ENCODE peak calls at places on chromosomes 6 and 20, in five cellular contexts. One of them, this sample, is unnamed.

GRCh38 chr6:111580826-111581505 is 24.7 kb downstream of the TRAF3IP2 start:
- DNase-seq in K562: no peak
- DNase-seq in uterus: peak; percentile 51
- DNase-seq in lower leg skin: no peak
- DNase-seq in spleen: no peak
- DNase-seq in this sample: no peak

GRCh38 chr6:90068835-90069478 is 174.7 kb downstream of the GJA10 start:
- DNase-seq in K562: no peak
- DNase-seq in uterus: no peak
- DNase-seq in lower leg skin: no peak
- DNase-seq in spleen: no peak
- DNase-seq in this sample: no peak

GRCh38 chr6:158332237-158332636 is 20.0 kb downstream of the TULP4 start:
- DNase-seq in K562: no peak
- DNase-seq in uterus: no peak
- DNase-seq in lower leg skin: no peak
- DNase-seq in spleen: no peak
- DNase-seq in this sample: no peak

GRCh38 chr20:38764563-38765355 is 16.5 kb downstream of the ACTR5 start:
- DNase-seq in K562: no peak
- DNase-seq in uterus: no peak
- DNase-seq in lower leg skin: peak; percentile 58
- DNase-seq in spleen: no peak
- DNase-seq in this sample: peak; percentile 76

GRCh38 chr6:7542878-7543394 is 1.5 kb downstream of the DSP start:
- DNase-seq in K562: no peak
- DNase-seq in uterus: peak; percentile 30
- DNase-seq in lower leg skin: peak; percentile 93
- DNase-seq in spleen: peak; percentile 82
- DNase-seq in this sample: no peak

GRCh38 chr6:161410076-161410475 is 136.2 kb upstream of the AGPAT4 start:
- DNase-seq in K562: no peak
- DNase-seq in uterus: no peak
- DNase-seq in lower leg skin: no peak
- DNase-seq in spleen: no peak
- DNase-seq in this sample: no peak

GRCh38 chr20:31669876-31670275 is 32.2 kb downstream of the COX4I2 start:
- DNase-seq in K562: no peak
- DNase-seq in uterus: no peak
- DNase-seq in lower leg skin: no peak
- DNase-seq in spleen: no peak
- DNase-seq in this sample: no peak

GRCh38 chr6:6834356-6835342 is 246.1 kb downstream of the LY86 start:
- DNase-seq in K562: no peak
- DNase-seq in uterus: no peak
- DNase-seq in lower leg skin: no peak
- DNase-seq in spleen: no peak
- DNase-seq in this sample: no peak

GRCh38 chr6:159826968-159827647 is 27.0 kb downstream of the PNLDC1 start:
- DNase-seq in K562: no peak
- DNase-seq in uterus: no peak
- DNase-seq in lower leg skin: no peak
- DNase-seq in spleen: no peak
- DNase-seq in this sample: no peak

GRCh38 chr6:148273962-148274752 is 68.5 kb upstream of the SASH1 start:
- DNase-seq in K562: no peak
- DNase-seq in uterus: no peak
- DNase-seq in lower leg skin: no peak
- DNase-seq in spleen: no peak
- DNase-seq in this sample: no peak

GRCh38 chr6:7060769-7061516 is 46.8 kb upstream of the RREB1 start:
- DNase-seq in K562: no peak
- DNase-seq in uterus: no peak
- DNase-seq in lower leg skin: no peak
- DNase-seq in spleen: no peak
- DNase-seq in this sample: no peak

GRCh38 chr6:163340201-163340887 is 74.2 kb upstream of the QKI start:
- DNase-seq in K562: peak; percentile 50
- DNase-seq in uterus: no peak
- DNase-seq in lower leg skin: no peak
- DNase-seq in spleen: no peak
- DNase-seq in this sample: no peak

GRCh38 chr20:51442602-51443001 is 99.9 kb downstream of the NFATC2 start:
- DNase-seq in K562: no peak
- DNase-seq in uterus: no peak
- DNase-seq in lower leg skin: no peak
- DNase-seq in spleen: no peak
- DNase-seq in this sample: no peak

GRCh38 chr20:8720089-8720488 is 348.8 kb upstream of the PLCB4 start:
- DNase-seq in K562: no peak
- DNase-seq in uterus: no peak
- DNase-seq in lower leg skin: no peak
- DNase-seq in spleen: no peak
- DNase-seq in this sample: no peak

GRCh38 chr20:20780127-20780822 is 67.8 kb upstream of the RALGAPA2 start:
- DNase-seq in K562: no peak
- DNase-seq in uterus: no peak
- DNase-seq in lower leg skin: peak; percentile 96
- DNase-seq in spleen: peak; percentile 89
- DNase-seq in this sample: no peak

GRCh38 chr6:89212472-89212871 is 4.7 kb downstream of the GABRR1 start:
- DNase-seq in K562: no peak
- DNase-seq in uterus: no peak
- DNase-seq in lower leg skin: no peak
- DNase-seq in spleen: no peak
- DNase-seq in this sample: no peak

GRCh38 chr6:100257661-100258395 is 206.9 kb downstream of the SIM1 start:
- DNase-seq in K562: peak; percentile 26
- DNase-seq in uterus: no peak
- DNase-seq in lower leg skin: no peak
- DNase-seq in spleen: no peak
- DNase-seq in this sample: peak; percentile 1

GRCh38 chr6:48606618-48607017 is 495.6 kb upstream of the PTCHD4 start:
- DNase-seq in K562: no peak
- DNase-seq in uterus: no peak
- DNase-seq in lower leg skin: no peak
- DNase-seq in spleen: no peak
- DNase-seq in this sample: no peak

DNA sequence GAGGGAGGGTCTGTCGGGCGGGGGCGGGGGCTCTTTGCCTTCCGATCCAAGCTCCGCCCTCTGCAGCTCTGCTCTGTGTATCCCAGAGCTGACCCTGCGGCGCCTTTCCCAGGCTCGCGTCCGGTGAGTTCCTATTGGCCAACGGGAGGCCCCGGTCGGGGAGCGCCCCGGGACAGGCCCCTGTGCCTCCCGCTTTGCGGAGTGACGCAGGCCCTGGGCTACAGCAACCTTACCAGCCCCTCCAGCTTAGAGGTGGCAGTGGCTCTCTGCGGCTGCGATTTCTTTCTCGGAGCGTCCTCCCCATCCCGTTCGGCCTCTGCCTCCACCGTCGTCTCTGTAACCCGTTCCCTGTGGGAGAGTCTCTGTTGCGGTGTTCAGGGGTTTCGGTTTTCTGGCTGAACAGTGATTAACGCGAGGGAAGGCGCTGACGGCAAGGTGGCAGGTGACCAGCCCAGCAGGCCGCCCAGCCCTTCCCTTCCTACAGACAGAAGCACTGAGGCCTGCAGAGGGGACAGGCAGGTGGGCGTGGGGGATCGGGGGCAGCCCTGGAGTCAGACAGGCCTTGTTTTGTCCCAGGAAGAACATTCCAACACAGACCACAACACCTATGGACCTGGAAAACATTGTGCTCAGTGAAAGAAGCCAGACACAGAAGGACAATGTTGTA is 18.1 kb upstream of the CEBPB start:
- DNase-seq in K562: no peak
- DNase-seq in uterus: peak; percentile 83
- DNase-seq in lower leg skin: peak; percentile 96
- DNase-seq in spleen: peak; percentile 87
- DNase-seq in this sample: no peak
- TF ChIP-seq POLR2A in K562: no peak
- TF ChIP-seq POLR2A in uterus: peak; percentile 53
- TF ChIP-seq POLR2A in lower leg skin: no peak
- TF ChIP-seq POLR2A in spleen: no peak
- TF ChIP-seq POLR2A in this sample: peak; percentile 34

GRCh38 chr20:24948939-24949679 is at the start of gene CST7:
- DNase-seq in K562: no peak
- DNase-seq in uterus: no peak
- DNase-seq in lower leg skin: peak; percentile 88
- DNase-seq in spleen: peak; percentile 96
- DNase-seq in this sample: no peak
- TF ChIP-seq POLR2A in K562: no peak
- TF ChIP-seq POLR2A in uterus: no peak
- TF ChIP-seq POLR2A in lower leg skin: no peak
- TF ChIP-seq POLR2A in spleen: no peak
- TF ChIP-seq POLR2A in this sample: no peak

GRCh38 chr6:36443951-36444428 is 1.2 kb downstream of the KCTD20 start:
- DNase-seq in K562: peak; percentile 50
- DNase-seq in uterus: no peak
- DNase-seq in lower leg skin: no peak
- DNase-seq in spleen: no peak
- DNase-seq in this sample: peak; percentile 45

GRCh38 chr6:36442671-36443497 is at the start of the genes KCTD20 and PXT1:
- DNase-seq in K562: peak; percentile 97
- DNase-seq in uterus: peak; percentile 85
- DNase-seq in lower leg skin: peak; percentile 97
- DNase-seq in spleen: peak; percentile 98
- DNase-seq in this sample: peak; percentile 77

GRCh38 chr6:36442083-36442670 is 477 bp downstream of the PXT1 start:
- DNase-seq in K562: no peak
- DNase-seq in uterus: no peak
- DNase-seq in lower leg skin: no peak
- DNase-seq in spleen: no peak
- DNase-seq in this sample: no peak

GRCh38 chr6:36443498-36443844 is 671 bp downstream of the KCTD20 start:
- DNase-seq in K562: no peak
- DNase-seq in uterus: no peak
- DNase-seq in lower leg skin: no peak
- DNase-seq in spleen: no peak
- DNase-seq in this sample: no peak

GRCh38 chr6:36441307-36441894 is 1.3 kb downstream of the PXT1 start:
- DNase-seq in K562: peak; percentile 94
- DNase-seq in uterus: peak; percentile 96
- DNase-seq in lower leg skin: peak; percentile 98
- DNase-seq in spleen: peak; percentile 95
- DNase-seq in this sample: peak; percentile 95
- TF ChIP-seq POLR2A in K562: peak; percentile 86
- TF ChIP-seq POLR2A in uterus: peak; percentile 86
- TF ChIP-seq POLR2A in lower leg skin: no peak
- TF ChIP-seq POLR2A in spleen: no peak
- TF ChIP-seq POLR2A in this sample: peak; percentile 35

DNA sequence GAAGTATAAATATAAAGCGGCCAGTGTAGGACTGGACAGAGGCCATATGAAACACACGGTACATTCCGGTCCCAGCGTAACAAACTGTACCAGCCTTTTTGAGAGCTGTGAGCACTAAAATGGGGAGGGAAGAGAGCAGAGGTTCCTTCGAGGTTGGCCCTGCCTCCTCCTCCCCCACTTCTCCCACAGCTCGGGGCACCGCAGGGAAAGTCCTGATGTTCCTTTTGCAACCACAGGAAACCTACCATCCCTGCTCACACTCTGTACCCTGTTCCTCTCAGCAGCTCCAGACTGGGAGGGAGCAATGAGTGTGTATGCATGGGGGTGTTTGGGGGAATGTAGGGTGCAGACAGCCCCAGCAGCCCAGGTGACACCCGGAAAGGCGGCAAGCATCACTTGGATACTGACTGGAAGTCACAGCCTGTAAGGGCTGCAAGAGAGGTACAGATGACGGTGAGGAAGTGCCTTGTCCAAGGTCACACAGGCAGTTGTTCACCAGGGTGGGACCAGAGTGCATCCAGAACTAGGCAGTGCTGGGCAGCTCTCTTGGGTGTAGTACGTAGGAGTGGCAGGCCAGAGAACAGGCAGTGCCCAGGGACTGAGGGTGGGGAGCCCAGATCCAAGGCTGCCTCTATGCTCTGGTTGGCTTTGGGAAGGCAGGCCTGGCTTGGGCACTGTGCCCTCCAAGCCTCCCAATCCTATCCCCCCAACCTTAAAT is 11.0 kb upstream of the ARMC12 start:
- DNase-seq in K562: no peak
- DNase-seq in uterus: peak; percentile 81
- DNase-seq in lower leg skin: peak; percentile 95
- DNase-seq in spleen: peak; percentile 85
- DNase-seq in this sample: no peak
- TF ChIP-seq POLR2A in K562: no peak
- TF ChIP-seq POLR2A in uterus: no peak
- TF ChIP-seq POLR2A in lower leg skin: no peak
- TF ChIP-seq POLR2A in spleen: no peak
- TF ChIP-seq POLR2A in this sample: no peak

DNA sequence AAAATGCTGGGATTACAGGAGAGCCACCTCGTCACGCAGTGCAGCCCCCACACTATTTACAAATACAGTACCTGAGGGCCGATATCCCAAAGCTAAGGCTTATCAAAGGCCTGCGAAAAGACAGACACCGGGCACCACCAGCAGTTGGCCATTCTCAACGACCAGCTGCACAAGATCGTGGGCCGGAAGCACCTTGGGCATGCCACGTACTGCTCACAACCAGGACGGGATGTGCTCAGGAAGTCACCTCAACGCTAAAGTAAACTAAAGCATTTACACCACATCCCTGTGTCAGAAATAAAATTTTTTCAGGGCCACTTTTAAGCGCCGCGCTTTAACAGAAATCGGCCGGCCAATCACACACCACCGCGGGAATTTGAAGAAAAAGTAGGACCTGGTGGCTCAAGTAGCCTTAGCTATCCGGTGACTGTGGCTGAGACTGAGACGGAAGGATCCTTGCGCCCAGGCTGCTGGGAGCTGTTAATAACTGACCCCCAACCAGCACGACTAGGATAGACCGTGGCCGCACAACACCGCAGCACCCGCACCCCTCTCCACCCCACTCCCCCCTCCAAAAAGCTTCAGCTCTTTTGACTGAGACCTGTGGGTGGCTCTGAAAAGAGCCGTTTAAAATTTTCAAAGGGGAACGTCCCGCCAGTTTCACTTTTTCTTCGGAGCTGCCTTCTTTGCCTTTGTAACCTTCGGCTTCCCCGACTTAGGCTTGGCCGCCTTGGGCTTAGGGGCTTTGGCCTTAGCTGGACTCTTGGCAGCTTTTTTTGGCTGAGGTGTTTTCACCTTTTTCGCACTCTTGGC is 131.2 kb upstream of the BTN3A2 start:
- DNase-seq in K562: peak; percentile 65
- DNase-seq in uterus: peak; percentile 54
- DNase-seq in lower leg skin: peak; percentile 89
- DNase-seq in spleen: peak; percentile 93
- DNase-seq in this sample: no peak
- TF ChIP-seq POLR2A in K562: peak; percentile 65
- TF ChIP-seq POLR2A in uterus: no peak
- TF ChIP-seq POLR2A in lower leg skin: no peak
- TF ChIP-seq POLR2A in spleen: peak; percentile 76
- TF ChIP-seq POLR2A in this sample: peak; percentile 43